ENCODE peak calls at places on chromosomes 13 and 19, in ten cellular contexts. R, D, W, J, S, T, U, B, N and H are unnamed samples. For H3K4me1, the result is how much of the 10 kb centered on the place peaks cover.

GRCh38 chr13:48029859-48030258 is 7.7 kb upstream of the NUDT15 start:
- ATAC-seq in R (no peak), D (no peak), W (no peak), J (no peak), S (no peak), T (no peak), U (no peak), B (no peak), N (no peak), H (no peak)

GRCh38 chr19:57099199-57099661 is 20.6 kb upstream of the USP29 start:
- ATAC-seq in R (no peak), D (peak), W (no peak), J (peak), S (peak), T (peak), U (no peak), B (peak), N (no peak), H (peak)

GRCh38 chr19:10797078-10797477 is 38.9 kb downstream of the TMED1 start:
- ATAC-seq in R (peak), D (no peak), W (peak), J (no peak), S (no peak), T (no peak), U (no peak), B (no peak), N (no peak), H (no peak)

GRCh38 chr19:51096473-51097165 is 11.6 kb downstream of the CTU1 start:
- ATAC-seq in R (no peak), D (no peak), W (no peak), J (no peak), S (no peak), T (no peak), U (no peak), B (no peak), N (no peak), H (no peak)

GRCh38 chr19:56760842-56761241 is 79.7 kb downstream of the PEG3 start:
- ATAC-seq in R (no peak), D (no peak), W (no peak), J (no peak), S (no peak), T (no peak), U (no peak), B (no peak), N (no peak), H (no peak)

GRCh38 chr19:15394426-15394825 is 14.8 kb upstream of the AKAP8 start:
- ATAC-seq in R (no peak), D (no peak), W (no peak), J (no peak), S (no peak), T (no peak), U (no peak), B (no peak), N (no peak), H (no peak)

GRCh38 chr13:95784891-95785290 is 108.0 kb downstream of the DNAJC3 start:
- ATAC-seq in R (no peak), D (no peak), W (no peak), J (no peak), S (no peak), T (peak), U (no peak), B (no peak), N (no peak), H (no peak)

GRCh38 chr13:70249332-70250064 is 141.2 kb upstream of the KLHL1 start:
- ATAC-seq in R (no peak), D (no peak), W (peak), J (peak), S (no peak), T (peak), U (no peak), B (peak), N (no peak), H (no peak)

GRCh38 chr13:114237415-114238112 is 2.9 kb downstream of the CDC16 start:
- ATAC-seq in R (no peak), D (no peak), W (no peak), J (no peak), S (no peak), T (no peak), U (no peak), B (no peak), N (no peak), H (no peak)

GRCh38 chr13:68063181-68063580 is 833.0 kb upstream of the PCDH9 start:
- ATAC-seq in R (no peak), D (no peak), W (no peak), J (no peak), S (no peak), T (no peak), U (no peak), B (no peak), N (no peak), H (no peak)

GRCh38 chr19:17329061-17329767 is 5.4 kb downstream of the ANO8 start:
- ATAC-seq in R (peak), D (no peak), W (no peak), J (no peak), S (no peak), T (no peak), U (no peak), B (no peak), N (no peak), H (no peak)

GRCh38 chr13:25406377-25406776 is 34.6 kb downstream of the ATP8A2 start:
- ATAC-seq in R (no peak), D (no peak), W (no peak), J (no peak), S (no peak), T (no peak), U (no peak), B (no peak), N (no peak), H (no peak)

GRCh38 chr19:11551603-11552235 is 7.3 kb downstream of the ELOF1 start:
- ATAC-seq in R (no peak), D (peak), W (peak), J (peak), S (peak), T (peak), U (no peak), B (peak), N (no peak), H (peak)

GRCh38 chr19:7911509-7912143 is 3.0 kb upstream of the TGFBR3L start:
- ATAC-seq in R (no peak), D (no peak), W (no peak), J (no peak), S (no peak), T (no peak), U (no peak), B (no peak), N (no peak), H (no peak)

GRCh38 chr13:98584668-98585397 is 7.9 kb upstream of the STK24 start:
- ATAC-seq in R (no peak), D (no peak), W (peak), J (no peak), S (no peak), T (no peak), U (no peak), B (no peak), N (no peak), H (no peak)

GRCh38 chr19:16085115-16085514 is 8.8 kb downstream of the TPM4 start:
- ATAC-seq in R (no peak), D (no peak), W (no peak), J (peak), S (no peak), T (peak), U (no peak), B (no peak), N (no peak), H (no peak)

GRCh38 chr19:5974721-5975387 is 3.1 kb downstream of the RANBP3 start:
- ATAC-seq in R (peak), D (no peak), W (peak), J (peak), S (no peak), T (peak), U (no peak), B (no peak), N (no peak), H (no peak)

GRCh38 chr19:52227196-52227940 is 37.5 kb downstream of the PPP2R1A start:
- ATAC-seq in R (no peak), D (no peak), W (no peak), J (no peak), S (no peak), T (no peak), U (no peak), B (no peak), N (no peak), H (no peak)

GRCh38 chr19:48835734-48836088 is 580 bp downstream of the HSD17B14 start:
- ATAC-seq in R (peak), D (peak), W (peak), J (peak), S (peak), T (peak), U (peak), B (peak), N (peak), H (peak)

GRCh38 chr19:1768918-1769644 is 15.8 kb downstream of the ONECUT3 start:
- ATAC-seq in R (no peak), D (no peak), W (no peak), J (no peak), S (peak), T (no peak), U (no peak), B (no peak), N (no peak), H (no peak)

GRCh38 chr13:36875431-36875830 is 44.6 kb downstream of the SMAD9 start:
- ATAC-seq in R (no peak), D (no peak), W (peak), J (no peak), S (no peak), T (no peak), U (no peak), B (no peak), N (no peak), H (no peak)

GRCh38 chr19:29526730-29527499 is 1.1 kb downstream of the VSTM2B start:
- ATAC-seq in R (no peak), D (no peak), W (no peak), J (no peak), S (no peak), T (no peak), U (no peak), B (no peak), N (no peak), H (no peak)

GRCh38 chr13:21218351-21219043 is 42.0 kb downstream of the MRPL57 start:
- ATAC-seq in R (no peak), D (no peak), W (peak), J (no peak), S (no peak), T (no peak), U (no peak), B (no peak), N (no peak), H (no peak)

GRCh38 chr13:50916701-50917184 is 7.2 kb downstream of the RNASEH2B start:
- ATAC-seq in R (no peak), D (peak), W (peak), J (peak), S (peak), T (peak), U (no peak), B (peak), N (no peak), H (no peak)

GRCh38 chr19:41774515-41774980 is 19.2 kb downstream of the CEACAM6 start:
- ATAC-seq in R (peak), D (no peak), W (peak), J (peak), S (no peak), T (peak), U (no peak), B (peak), N (no peak), H (no peak)

GRCh38 chr19:53907690-53908089 is 1.4 kb upstream of the CACNG7 start:
- ATAC-seq in R (no peak), D (no peak), W (no peak), J (no peak), S (no peak), T (no peak), U (no peak), B (no peak), N (no peak), H (no peak)

GRCh38 chr13:93243375-93244063 is 16.9 kb downstream of the GPC6 start:
- ATAC-seq in R (no peak), D (peak), W (peak), J (peak), S (no peak), T (no peak), U (no peak), B (no peak), N (no peak), H (peak)

GRCh38 chr13:42395066-42395821 is 123.3 kb downstream of the AKAP11 start:
- ATAC-seq in R (no peak), D (no peak), W (peak), J (no peak), S (no peak), T (no peak), U (no peak), B (no peak), N (no peak), H (no peak)

GRCh38 chr19:3603121-3603841 is 3.4 kb downstream of the TBXA2R start:
- ATAC-seq in R (no peak), D (no peak), W (no peak), J (no peak), S (no peak), T (no peak), U (no peak), B (no peak), N (no peak), H (no peak)

GRCh38 chr19:48807590-48808308 is 3.1 kb downstream of the BCAT2 start:
- ATAC-seq in R (no peak), D (no peak), W (peak), J (no peak), S (no peak), T (no peak), U (no peak), B (no peak), N (no peak), H (no peak)

GRCh38 chr13:109162248-109163051 is 533.0 kb downstream of the MYO16 start:
- ATAC-seq in R (peak), D (no peak), W (peak), J (peak), S (no peak), T (peak), U (no peak), B (peak), N (no peak), H (no peak)

GRCh38 chr19:31344403-31344802 is 4.8 kb downstream of the TSHZ3 start:
- ATAC-seq in R (no peak), D (no peak), W (no peak), J (no peak), S (no peak), T (no peak), U (no peak), B (no peak), N (no peak), H (no peak)
- H3K4me1 ChIP-seq in R (under half), D (under half), W (under half), J (under half), S (half or more), T (under half), U (under half), B (under half), N (under half), H (half or more)

DNA sequence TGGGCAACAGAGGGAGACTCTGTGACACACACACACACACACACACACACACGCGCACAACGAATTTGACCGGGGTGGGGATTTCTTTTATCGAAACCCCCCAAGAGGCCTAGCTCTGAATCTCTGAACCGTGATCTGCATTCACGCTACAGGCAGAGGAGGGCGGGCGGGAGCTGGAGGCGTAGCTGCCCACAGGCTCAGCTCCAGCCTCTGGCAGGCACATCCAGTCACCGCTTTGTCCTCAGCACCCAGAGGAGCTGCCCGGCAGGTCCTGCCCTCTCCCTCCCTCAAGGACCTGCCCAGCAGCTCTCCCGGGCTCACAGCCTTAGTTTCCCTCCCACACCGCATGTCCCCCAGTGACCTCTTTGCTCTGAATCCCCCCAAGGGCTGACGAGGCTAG is 20.0 kb downstream of the CILP2 start:
- ATAC-seq in R (no peak), D (no peak), W (no peak), J (no peak), S (no peak), T (no peak), U (no peak), B (no peak), N (no peak), H (no peak)
- H3K4me1 ChIP-seq in R (under half), D (under half), W (under half), J (under half), S (under half), T (under half), U (under half), B (under half), N (under half), H (under half)

GRCh38 chr13:59447031-59447430 is 716.7 kb downstream of the DIAPH3 start:
- ATAC-seq in R (no peak), D (no peak), W (no peak), J (no peak), S (no peak), T (no peak), U (no peak), B (no peak), N (no peak), H (no peak)
- H3K4me1 ChIP-seq in R (under half), D (under half), W (under half), J (under half), S (under half), T (under half), U (under half), B (under half), N (under half), H (under half)

DNA sequence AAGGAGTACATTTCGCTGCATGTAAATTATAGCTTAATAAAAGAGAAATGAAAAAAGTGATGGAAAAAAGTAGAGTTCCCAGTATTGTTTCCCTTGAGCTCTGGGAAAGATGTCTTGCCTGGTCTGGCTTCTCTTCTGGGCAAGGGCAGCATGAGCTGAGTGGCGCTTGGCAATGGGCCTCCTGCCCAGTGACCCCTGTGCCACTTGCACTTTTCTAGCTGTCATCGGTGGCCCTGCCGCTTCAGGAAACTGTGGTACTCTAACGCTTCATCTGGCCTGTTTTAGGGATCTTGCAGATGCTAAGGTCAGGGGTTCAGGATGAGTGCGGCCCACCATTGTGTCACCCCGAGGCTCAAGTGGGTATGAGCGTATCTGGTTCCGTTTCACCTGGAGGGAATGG is 161.4 kb downstream of the MTUS2 start:
- ATAC-seq in R (no peak), D (no peak), W (no peak), J (no peak), S (no peak), T (no peak), U (no peak), B (no peak), N (no peak), H (no peak)
- H3K4me1 ChIP-seq in R (under half), D (under half), W (under half), J (under half), S (under half), T (under half), U (under half), B (under half), N (under half), H (under half)

GRCh38 chr13:106008540-106008939 is 526.9 kb downstream of the EFNB2 start:
- ATAC-seq in R (no peak), D (no peak), W (peak), J (no peak), S (no peak), T (no peak), U (no peak), B (no peak), N (no peak), H (no peak)
- H3K4me1 ChIP-seq in R (under half), D (under half), W (under half), J (under half), S (under half), T (under half), U (under half), B (under half), N (under half), H (under half)

GRCh38 chr19:18433039-18433691 is 4.8 kb downstream of the ISYNA1 start:
- ATAC-seq in R (no peak), D (no peak), W (no peak), J (no peak), S (no peak), T (peak), U (no peak), B (peak), N (no peak), H (no peak)

GRCh38 chr19:18432275-18433038 is 5.5 kb downstream of the ISYNA1 start:
- ATAC-seq in R (no peak), D (no peak), W (no peak), J (no peak), S (no peak), T (no peak), U (no peak), B (no peak), N (no peak), H (no peak)

GRCh38 chr19:18435185-18435841 is 2.6 kb downstream of the ISYNA1 start:
- ATAC-seq in R (no peak), D (no peak), W (no peak), J (no peak), S (no peak), T (no peak), U (no peak), B (no peak), N (no peak), H (no peak)

GRCh38 chr19:18434411-18435184 is 3.3 kb downstream of the ISYNA1 start:
- ATAC-seq in R (no peak), D (no peak), W (no peak), J (no peak), S (no peak), T (no peak), U (no peak), B (no peak), N (no peak), H (no peak)

DNA sequence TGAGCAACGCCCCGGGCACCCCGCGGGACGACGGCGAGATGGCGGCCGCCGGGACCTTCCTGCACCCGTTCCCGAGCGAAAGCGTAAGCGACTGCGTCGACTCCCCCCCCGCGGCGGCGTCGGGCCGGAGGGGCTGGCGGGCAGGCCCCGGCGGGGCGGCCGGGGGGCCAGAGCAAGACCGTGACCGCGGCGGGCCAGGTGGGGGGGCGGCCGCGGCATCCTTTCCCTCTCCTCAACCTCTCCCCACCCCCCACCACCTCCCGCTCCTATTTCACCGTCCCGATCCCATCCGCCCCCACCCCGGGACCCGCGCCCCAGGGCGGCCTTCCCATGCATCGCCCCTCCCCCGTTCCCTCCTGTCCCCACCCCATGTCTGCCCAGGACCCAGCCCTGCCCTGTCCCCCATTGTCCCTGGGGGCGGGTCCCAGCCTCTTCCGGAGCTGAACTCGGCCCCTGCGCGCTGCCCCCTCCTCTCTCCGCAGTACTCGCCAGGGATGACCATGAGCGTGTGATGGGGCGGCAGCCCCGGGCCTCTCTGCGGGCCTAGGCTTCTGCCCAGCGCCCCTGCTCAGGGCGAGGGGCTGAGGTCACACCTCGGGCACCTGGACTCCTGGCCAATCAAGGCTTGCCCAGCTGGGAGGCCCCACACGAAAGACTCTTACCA is 4.1 kb downstream of the ISYNA1 start:
- ATAC-seq in R (no peak), D (no peak), W (no peak), J (no peak), S (no peak), T (no peak), U (no peak), B (no peak), N (no peak), H (no peak)
- H3K4me1 ChIP-seq in R (under half), D (under half), W (under half), J (under half), S (half or more), T (under half), U (under half), B (under half), N (under half), H (under half)

GRCh38 chr13:110542311-110542796 is 19.2 kb downstream of the RAB20 start:
- ATAC-seq in R (no peak), D (no peak), W (no peak), J (no peak), S (no peak), T (peak), U (no peak), B (no peak), N (no peak), H (no peak)
- H3K4me1 ChIP-seq in R (under half), D (under half), W (under half), J (under half), S (half or more), T (under half), U (under half), B (half or more), N (under half), H (half or more)